ENCODE peak calls at places on chromosomes 6 and 20, in eight cellular contexts. U is right lobe of liver; G is activated CD4-positive, alpha-beta T cell treated with anti-CD3 and anti-CD28 coated beads, Interleukin-2, amount 50 U/mL, for 1 hour; I is small intestine; D is ureter; X is bronchial epithelial cell; Z is H9; Q is mammary epithelial cell. N is an unnamed sample.
A peak's percentile ranks its signal among the peaks of the same experiment; 100 is the strongest.

GRCh38 chr6:32969685-32970412 is 1.5 kb downstream of the BRD2 start:
- DNase-seq in U (peak; percentile 87), G (peak; percentile 59), I (peak; percentile 69), D (peak; percentile 82), X (peak; percentile 91), Z (peak; percentile 81), Q (peak; percentile 96), N (peak; percentile 83)

GRCh38 chr6:47134476-47135189 is 92.5 kb upstream of the ADGRF1 start:
- DNase-seq in U (no peak), G (no peak), I (peak; percentile 95), D (no peak), X (peak; percentile 99), Z (no peak), Q (peak; percentile 94), N (no peak)

GRCh38 chr6:33621396-33622388 is 570 bp downstream of the ITPR3 start:
- DNase-seq in U (no peak), G (peak; percentile 32), I (peak; percentile 61), D (peak; percentile 51), X (peak; percentile 33), Z (peak; percentile 58), Q (peak; percentile 66), N (no peak)

GRCh38 chr6:120873125-120873865 is 461.0 kb downstream of the TBC1D32 start:
- DNase-seq in U (no peak), G (no peak), I (no peak), D (no peak), X (no peak), Z (peak; percentile 21), Q (no peak), N (no peak)

GRCh38 chr6:145561095-145561820 is 174.1 kb downstream of the EPM2A start:
- DNase-seq in U (no peak), G (no peak), I (no peak), D (no peak), X (peak; percentile 70), Z (no peak), Q (peak; percentile 77), N (no peak)

GRCh38 chr6:156791261-156791850 is 14.2 kb downstream of the ARID1B start:
- DNase-seq in U (no peak), G (no peak), I (peak; percentile 80), D (no peak), X (peak; percentile 78), Z (no peak), Q (peak; percentile 67), N (peak; percentile 43)

GRCh38 chr20:13262701-13263335 is 41.7 kb downstream of the ISM1 start:
- DNase-seq in U (no peak), G (no peak), I (no peak), D (no peak), X (peak; percentile 42), Z (no peak), Q (no peak), N (no peak)

GRCh38 chr6:158677906-158678305 is 28.1 kb downstream of the SYTL3 start:
- DNase-seq in U (peak; percentile 23), G (no peak), I (no peak), D (no peak), X (no peak), Z (no peak), Q (no peak), N (no peak)

GRCh38 chr20:37474386-37474785 is 46.7 kb upstream of the NNAT start:
- DNase-seq in U (no peak), G (no peak), I (no peak), D (no peak), X (no peak), Z (no peak), Q (no peak), N (no peak)

GRCh38 chr6:111551521-111552231 is 54.0 kb downstream of the TRAF3IP2 start:
- DNase-seq in U (peak; percentile 58), G (no peak), I (peak; percentile 72), D (no peak), X (no peak), Z (no peak), Q (no peak), N (peak; percentile 24)

GRCh38 chr20:62010551-62011402 is 54.9 kb downstream of the TAF4 start:
- DNase-seq in U (no peak), G (peak; percentile 64), I (peak; percentile 49), D (peak; percentile 64), X (peak; percentile 35), Z (peak; percentile 61), Q (peak; percentile 10), N (peak; percentile 77)

GRCh38 chr6:37830225-37830624 is 10.7 kb downstream of the ZFAND3 start:
- DNase-seq in U (no peak), G (no peak), I (no peak), D (no peak), X (no peak), Z (no peak), Q (no peak), N (no peak)

GRCh38 chr6:28001751-28002150 is 44.7 kb downstream of the OR2B6 start:
- DNase-seq in U (no peak), G (no peak), I (no peak), D (no peak), X (no peak), Z (no peak), Q (no peak), N (no peak)

GRCh38 chr6:22827760-22828159 is 258.4 kb downstream of the HDGFL1 start:
- DNase-seq in U (no peak), G (no peak), I (no peak), D (no peak), X (no peak), Z (no peak), Q (no peak), N (no peak)

GRCh38 chr20:57526067-57526884 is 1.3 kb upstream of the CTCFL start:
- DNase-seq in U (peak; percentile 63), G (no peak), I (no peak), D (no peak), X (no peak), Z (peak; percentile 63), Q (no peak), N (peak; percentile 40)

GRCh38 chr6:170583736-170584180 is 679 bp downstream of the PDCD2 start:
- DNase-seq in U (no peak), G (no peak), I (no peak), D (no peak), X (peak; percentile 11), Z (no peak), Q (no peak), N (no peak)

GRCh38 chr20:47159166-47159565 is 197.3 kb downstream of the ZMYND8 start:
- DNase-seq in U (no peak), G (no peak), I (no peak), D (no peak), X (no peak), Z (no peak), Q (no peak), N (no peak)

GRCh38 chr6:71982385-71982784 is 96.0 kb downstream of the RIMS1 start:
- DNase-seq in U (no peak), G (no peak), I (no peak), D (no peak), X (peak; percentile 52), Z (no peak), Q (peak; percentile 3), N (no peak)

GRCh38 chr6:139776051-139776450 is 401.6 kb upstream of the CITED2 start:
- DNase-seq in U (no peak), G (no peak), I (peak; percentile 47), D (no peak), X (no peak), Z (no peak), Q (no peak), N (no peak)

GRCh38 chr6:109454483-109455160 is 950 bp downstream of the MICAL1 start:
- DNase-seq in U (no peak), G (peak; percentile 74), I (peak; percentile 66), D (peak; percentile 75), X (no peak), Z (no peak), Q (no peak), N (peak; percentile 47)

GRCh38 chr6:132004668-132005067 is 53.5 kb upstream of the CCN2 start:
- DNase-seq in U (no peak), G (no peak), I (no peak), D (no peak), X (no peak), Z (no peak), Q (no peak), N (no peak)

GRCh38 chr6:119078449-119079287 is at the start of gene FAM184A:
- DNase-seq in U (peak; percentile 76), G (peak; percentile 69), I (peak; percentile 64), D (peak; percentile 50), X (peak; percentile 21), Z (peak; percentile 72), Q (peak; percentile 18), N (peak; percentile 82)

GRCh38 chr20:41287327-41287726 is 30.2 kb downstream of the ZHX3 start:
- DNase-seq in U (no peak), G (no peak), I (no peak), D (no peak), X (peak; percentile 96), Z (no peak), Q (peak; percentile 82), N (no peak)

GRCh38 chr6:41524634-41525011 is 21.6 kb upstream of the FOXP4 start:
- DNase-seq in U (no peak), G (no peak), I (no peak), D (no peak), X (no peak), Z (no peak), Q (no peak), N (no peak)

GRCh38 chr20:23141450-23142161 is 55.5 kb upstream of the CD93 start:
- DNase-seq in U (no peak), G (no peak), I (no peak), D (no peak), X (no peak), Z (no peak), Q (no peak), N (no peak)

GRCh38 chr6:163945813-163946212 is 531.3 kb downstream of the QKI start:
- DNase-seq in U (no peak), G (no peak), I (no peak), D (peak; percentile 80), X (peak; percentile 17), Z (no peak), Q (no peak), N (no peak)

GRCh38 chr20:49397525-49397924 is 84.9 kb downstream of the KCNB1 start:
- DNase-seq in U (no peak), G (no peak), I (no peak), D (no peak), X (peak; percentile 50), Z (no peak), Q (peak; percentile 59), N (no peak)